ENCODE peak calls at places on chromosomes 12 and 14, in five cellular contexts. E, F, N, H and R are unnamed samples.
A peak's percentile ranks its signal among the peaks of the same experiment; 100 is the strongest.

GRCh38 chr12:52213541-52214420 is 19.3 kb upstream of the KRT7 start:
- DNase-seq in E (peak; percentile 88), F (peak; percentile 57), N (no peak), H (peak; percentile 85), R (peak; percentile 77)

GRCh38 chr12:49627752-49628360 is 4.5 kb downstream of the PRPF40B start:
- DNase-seq in E (no peak), F (no peak), N (no peak), H (no peak), R (peak; percentile 66)

GRCh38 chr12:46553911-46554310 is 181.3 kb upstream of the SLC38A2 start:
- DNase-seq in E (no peak), F (no peak), N (no peak), H (no peak), R (no peak)

GRCh38 chr12:89354630-89354931 is 2.3 kb upstream of the DUSP6 start:
- DNase-seq in E (no peak), F (no peak), N (no peak), H (no peak), R (peak; percentile 56)

GRCh38 chr12:119308743-119309456 is 25.6 kb upstream of the CCDC60 start:
- DNase-seq in E (peak; percentile 63), F (no peak), N (no peak), H (no peak), R (no peak)

GRCh38 chr12:122064034-122064777 is 14.3 kb upstream of the MLXIP start:
- DNase-seq in E (peak; percentile 95), F (peak; percentile 93), N (peak; percentile 93), H (peak; percentile 77), R (peak; percentile 92)

GRCh38 chr12:94952325-94952724 is 51.2 kb downstream of the NDUFA12 start:
- DNase-seq in E (no peak), F (no peak), N (no peak), H (no peak), R (no peak)

GRCh38 chr14:61558271-61558670 is 137.0 kb upstream of the HIF1A start:
- DNase-seq in E (no peak), F (no peak), N (no peak), H (no peak), R (peak; percentile 92)

GRCh38 chr12:115343601-115344000 is 659.6 kb upstream of the TBX3 start:
- DNase-seq in E (no peak), F (no peak), N (no peak), H (no peak), R (no peak)

GRCh38 chr14:74963705-74964271 is 8.4 kb upstream of the PGF start:
- DNase-seq in E (peak; percentile 81), F (no peak), N (no peak), H (no peak), R (peak; percentile 76)

GRCh38 chr14:56145965-56146364 is 27.8 kb downstream of the PELI2 start:
- DNase-seq in E (no peak), F (no peak), N (no peak), H (no peak), R (peak; percentile 78)

DNA sequence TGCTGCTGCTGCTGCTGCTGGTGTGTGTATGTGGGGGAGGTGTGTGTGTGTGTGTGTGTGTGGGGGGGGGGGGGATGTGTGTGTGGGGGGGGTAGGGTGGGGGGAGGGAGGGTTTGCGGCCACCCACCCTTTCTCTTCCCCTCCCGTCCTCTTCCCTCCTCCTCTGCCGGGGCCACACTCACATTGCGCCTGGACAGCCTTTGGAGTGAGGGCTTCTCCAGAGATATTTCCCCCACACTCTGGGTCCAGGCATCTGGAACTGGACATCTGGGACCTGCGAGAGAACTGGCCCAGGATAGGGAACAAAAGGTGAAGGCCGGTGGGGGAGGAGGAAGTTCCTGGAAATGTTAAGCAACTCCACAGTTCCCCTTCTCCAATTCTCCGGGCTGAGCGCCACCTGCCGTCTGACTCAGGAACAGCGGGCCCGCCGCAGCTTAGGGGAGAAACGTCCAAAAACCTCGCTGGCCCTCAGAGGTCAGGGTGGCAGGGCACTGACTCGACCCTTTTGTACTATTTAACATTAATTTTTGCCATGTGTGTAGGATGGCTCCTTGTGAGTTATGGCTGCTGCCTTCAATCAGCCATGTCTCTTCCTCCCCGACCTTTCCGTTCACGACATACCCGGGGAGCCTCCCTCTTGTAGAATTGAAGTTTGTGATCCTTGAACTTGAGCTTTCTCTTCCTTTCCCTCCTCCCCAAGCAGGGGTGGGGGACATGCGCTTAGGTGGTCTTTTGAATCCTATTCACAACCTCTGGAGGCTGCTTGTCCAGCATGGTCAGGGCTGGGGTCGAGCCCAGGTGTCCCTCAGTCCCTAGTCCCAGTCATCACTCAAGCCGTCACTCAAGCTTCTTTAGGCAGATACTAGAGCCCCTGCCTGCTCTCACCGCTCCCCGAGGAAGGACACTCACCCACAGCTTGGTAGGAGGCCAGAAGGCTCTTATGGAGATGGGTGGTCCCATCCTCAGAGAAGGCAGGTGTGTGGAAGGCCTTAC is at the start of gene C1RL:
- DNase-seq in E (peak; percentile 95), F (peak; percentile 78), N (peak; percentile 39), H (peak; percentile 93), R (peak; percentile 82)
- TF ChIP-seq CTCF in E (peak; percentile 98), F (peak; percentile 97), N (peak; percentile 98), H (peak; percentile 99), R (peak; percentile 98)

GRCh38 chr14:64026600-64026999 is 173.8 kb downstream of the SYNE2 start:
- DNase-seq in E (no peak), F (no peak), N (no peak), H (no peak), R (no peak)
- H3K4me3 ChIP-seq in E (no peak overlapping the region), F (no peak overlapping the region), N (no peak overlapping the region), H (no peak overlapping the region), R (no peak overlapping the region)

GRCh38 chr12:56299308-56299852 is 750 bp downstream of the CS start:
- DNase-seq in E (no peak), F (no peak), N (no peak), H (no peak), R (no peak)

GRCh38 chr12:56299853-56300643 is at the start of gene CS:
- DNase-seq in E (peak; percentile 99), F (peak; percentile 99), N (peak; percentile 84), H (peak; percentile 100), R (peak; percentile 99)

GRCh38 chr12:56298828-56299227 is 1.3 kb downstream of the CS start:
- DNase-seq in E (no peak), F (no peak), N (no peak), H (no peak), R (no peak)

GRCh38 chr12:56304276-56304675 is 4.1 kb upstream of the CS start:
- DNase-seq in E (no peak), F (no peak), N (no peak), H (no peak), R (no peak)

GRCh38 chr12:56300644-56301464 is 724 bp upstream of the CS start:
- DNase-seq in E (no peak), F (no peak), N (no peak), H (no peak), R (no peak)
- TF ChIP-seq CTCF in E (no peak), F (no peak), N (no peak), H (no peak), R (no peak)

GRCh38 chr12:9649532-9649940 is 20.0 kb upstream of the CLEC2D start:
- DNase-seq in E (no peak), F (no peak), N (no peak), H (no peak), R (peak; percentile 8)
- H3K4me3 ChIP-seq in E (peak overlapping the region; percentile 74), F (peak overlapping the region; percentile 72), N (peak overlapping the region; percentile 53), H (peak overlapping the region; percentile 50), R (peak overlapping the region; percentile 61)

GRCh38 chr14:103451401-103451800 is 66.2 kb downstream of the MARK3 start:
- DNase-seq in E (no peak), F (no peak), N (no peak), H (no peak), R (no peak)

GRCh38 chr14:103456167-103456835 is 66.3 kb downstream of the CKB start:
- DNase-seq in E (no peak), F (no peak), N (no peak), H (no peak), R (peak; percentile 43)

GRCh38 chr14:103449762-103450161 is 64.5 kb downstream of the MARK3 start:
- DNase-seq in E (no peak), F (no peak), N (no peak), H (no peak), R (no peak)

GRCh38 chr14:103450423-103450822 is 65.2 kb downstream of the MARK3 start:
- DNase-seq in E (no peak), F (no peak), N (no peak), H (no peak), R (no peak)

DNA sequence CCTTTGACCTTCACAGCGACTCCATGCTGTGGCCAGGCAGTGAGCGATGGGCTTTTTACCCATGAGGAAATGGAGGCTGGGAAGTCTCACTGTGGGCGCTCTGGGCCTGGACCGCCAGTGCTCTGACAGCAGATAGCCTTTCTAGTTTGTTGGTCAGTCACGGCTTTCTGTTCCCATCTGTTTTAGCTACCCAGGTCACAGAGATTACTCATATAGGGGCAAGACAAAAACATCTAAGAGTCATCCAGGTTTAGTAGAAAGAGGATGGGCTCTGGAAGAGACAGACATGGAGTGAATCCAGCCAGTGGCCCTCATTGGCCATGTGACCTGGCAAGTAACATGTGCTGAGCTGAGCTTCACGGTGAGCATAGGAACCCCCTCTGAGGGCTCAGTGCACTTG is 68.6 kb downstream of the MARK3 start:
- DNase-seq in E (no peak), F (no peak), N (no peak), H (no peak), R (no peak)
- TF ChIP-seq CTCF in E (no peak), F (no peak), N (no peak), H (no peak), R (no peak)

GRCh38 chr14:72826039-72826438 is 67.9 kb downstream of the DPF3 start:
- DNase-seq in E (no peak), F (no peak), N (no peak), H (no peak), R (no peak)

GRCh38 chr14:72828604-72829003 is 65.3 kb downstream of the DPF3 start:
- DNase-seq in E (peak; percentile 58), F (no peak), N (no peak), H (peak; percentile 68), R (no peak)

GRCh38 chr14:72822946-72823611 is 70.8 kb downstream of the DPF3 start:
- DNase-seq in E (no peak), F (no peak), N (no peak), H (no peak), R (no peak)

GRCh38 chr14:72825486-72825885 is 68.4 kb downstream of the DPF3 start:
- DNase-seq in E (no peak), F (no peak), N (no peak), H (no peak), R (no peak)

GRCh38 chr14:72824051-72824450 is 69.8 kb downstream of the DPF3 start:
- DNase-seq in E (no peak), F (no peak), N (no peak), H (no peak), R (no peak)
- H3K4me3 ChIP-seq in E (no peak overlapping the region), F (no peak overlapping the region), N (no peak overlapping the region), H (no peak overlapping the region), R (no peak overlapping the region)

GRCh38 chr12:116882742-116883141 is 1.5 kb upstream of the HRK start:
- DNase-seq in E (no peak), F (no peak), N (no peak), H (no peak), R (peak; percentile 31)
- TF ChIP-seq CTCF in E (no peak), F (peak; percentile 60), N (peak; percentile 10), H (no peak), R (peak; percentile 15)

GRCh38 chr12:23950775-23951391 is 1.4 kb upstream of the SOX5 start:
- DNase-seq in E (no peak), F (no peak), N (no peak), H (peak; percentile 56), R (peak; percentile 18)
- H3K4me3 ChIP-seq in E (peak overlapping the region; percentile 57), F (peak overlapping the region; percentile 46), N (peak overlapping the region; percentile 44), H (peak overlapping the region; percentile 53), R (peak overlapping the region; percentile 51)